ENCODE peak calls at places on chromosomes 6 and 20, in five cellular contexts. One of them, this sample, is unnamed.
A peak's percentile ranks its signal among the peaks of the same experiment; 100 is the strongest.

GRCh38 chr6:28657367-28657755 is 131.7 kb downstream of the GPX5 start:
- DNase-seq in GM12864: no peak
- DNase-seq in cerebellum: peak; percentile 47
- DNase-seq in AG04450: no peak
- DNase-seq in iris pigment epithelial cell: peak; percentile 3
- DNase-seq in this sample: no peak

GRCh38 chr6:125301435-125302391 is at the start of gene HDDC2:
- DNase-seq in GM12864: no peak
- DNase-seq in cerebellum: peak; percentile 68
- DNase-seq in AG04450: no peak
- DNase-seq in iris pigment epithelial cell: peak; percentile 76
- DNase-seq in this sample: no peak

GRCh38 chr6:162538643-162539064 is 188.9 kb downstream of the PRKN start:
- DNase-seq in cerebellum: no peak
- DNase-seq in GM12864: no peak
- DNase-seq in AG04450: no peak
- DNase-seq in iris pigment epithelial cell: no peak
- DNase-seq in this sample: no peak

GRCh38 chr6:140784573-140784972 is 1348.2 kb upstream of the GJE1 start:
- DNase-seq in cerebellum: no peak
- DNase-seq in GM12864: no peak
- DNase-seq in AG04450: no peak
- DNase-seq in iris pigment epithelial cell: peak; percentile 63
- DNase-seq in this sample: no peak

GRCh38 chr6:150176152-150176551 is 33.3 kb downstream of the PPP1R14C start:
- DNase-seq in cerebellum: peak; percentile 84
- DNase-seq in iris pigment epithelial cell: no peak
- DNase-seq in GM12864: no peak
- DNase-seq in AG04450: no peak
- DNase-seq in this sample: no peak

GRCh38 chr6:90537027-90537426 is 49.8 kb downstream of the MAP3K7 start:
- DNase-seq in cerebellum: no peak
- DNase-seq in GM12864: no peak
- DNase-seq in AG04450: no peak
- DNase-seq in iris pigment epithelial cell: peak; percentile 81
- DNase-seq in this sample: no peak

GRCh38 chr20:57256908-57257307 is 9.5 kb downstream of the BMP7 start:
- DNase-seq in AG04450: no peak
- DNase-seq in GM12864: no peak
- DNase-seq in cerebellum: no peak
- DNase-seq in iris pigment epithelial cell: no peak
- DNase-seq in this sample: no peak

GRCh38 chr6:100381111-100381510 is 83.6 kb downstream of the SIM1 start:
- DNase-seq in GM12864: no peak
- DNase-seq in AG04450: no peak
- DNase-seq in cerebellum: no peak
- DNase-seq in iris pigment epithelial cell: peak; percentile 9
- DNase-seq in this sample: no peak

GRCh38 chr6:52876056-52876787 is 33.3 kb downstream of the GSTA3 start:
- DNase-seq in AG04450: no peak
- DNase-seq in GM12864: no peak
- DNase-seq in cerebellum: no peak
- DNase-seq in iris pigment epithelial cell: no peak
- DNase-seq in this sample: no peak

GRCh38 chr20:63159826-63160640 is 55.9 kb downstream of the YTHDF1 start:
- DNase-seq in iris pigment epithelial cell: no peak
- DNase-seq in GM12864: no peak
- DNase-seq in cerebellum: no peak
- DNase-seq in AG04450: no peak
- DNase-seq in this sample: no peak

GRCh38 chr6:138421608-138422007 is 17.6 kb downstream of the HEBP2 start:
- DNase-seq in cerebellum: no peak
- DNase-seq in iris pigment epithelial cell: no peak
- DNase-seq in GM12864: no peak
- DNase-seq in AG04450: no peak
- DNase-seq in this sample: no peak

GRCh38 chr20:31894980-31895675 is 24.7 kb downstream of the TTLL9 start:
- DNase-seq in GM12864: peak; percentile 86
- DNase-seq in AG04450: no peak
- DNase-seq in iris pigment epithelial cell: peak; percentile 59
- DNase-seq in cerebellum: peak; percentile 19
- DNase-seq in this sample: peak; percentile 24

GRCh38 chr20:23869520-23869919 is 10.0 kb downstream of the CST5 start:
- DNase-seq in AG04450: no peak
- DNase-seq in GM12864: no peak
- DNase-seq in iris pigment epithelial cell: no peak
- DNase-seq in cerebellum: no peak
- DNase-seq in this sample: no peak

GRCh38 chr6:26280409-26280808 is 84.6 kb upstream of the BTN3A2 start:
- DNase-seq in GM12864: no peak
- DNase-seq in cerebellum: no peak
- DNase-seq in iris pigment epithelial cell: no peak
- DNase-seq in AG04450: no peak
- DNase-seq in this sample: no peak

GRCh38 chr6:42453649-42454427 is 2.1 kb upstream of the TRERF1 start:
- DNase-seq in iris pigment epithelial cell: peak; percentile 47
- DNase-seq in AG04450: no peak
- DNase-seq in GM12864: no peak
- DNase-seq in cerebellum: peak; percentile 45
- DNase-seq in this sample: no peak

GRCh38 chr20:35156978-35157377 is 9.8 kb upstream of the EDEM2 start:
- DNase-seq in iris pigment epithelial cell: no peak
- DNase-seq in AG04450: no peak
- DNase-seq in GM12864: no peak
- DNase-seq in cerebellum: no peak
- DNase-seq in this sample: no peak

GRCh38 chr6:85865665-85866372 is 223.1 kb upstream of the SYNCRIP start:
- DNase-seq in iris pigment epithelial cell: peak; percentile 69
- DNase-seq in GM12864: no peak
- DNase-seq in cerebellum: no peak
- DNase-seq in AG04450: no peak
- DNase-seq in this sample: no peak

GRCh38 chr6:52726741-52727535 is 36.3 kb downstream of the GSTA2 start:
- DNase-seq in GM12864: no peak
- DNase-seq in AG04450: no peak
- DNase-seq in cerebellum: no peak
- DNase-seq in iris pigment epithelial cell: no peak
- DNase-seq in this sample: no peak

GRCh38 chr6:26141378-26141901 is 54.2 kb downstream of the HFE start:
- DNase-seq in GM12864: no peak
- DNase-seq in AG04450: no peak
- DNase-seq in iris pigment epithelial cell: no peak
- DNase-seq in cerebellum: no peak
- DNase-seq in this sample: no peak

GRCh38 chr6:28137458-28138020 is 4.1 kb upstream of the ZKSCAN8 start:
- DNase-seq in GM12864: no peak
- DNase-seq in AG04450: no peak
- DNase-seq in iris pigment epithelial cell: no peak
- DNase-seq in cerebellum: no peak
- DNase-seq in this sample: no peak

GRCh38 chr20:1526310-1526709 is 31.2 kb downstream of the SIRPD start:
- DNase-seq in GM12864: no peak
- DNase-seq in cerebellum: no peak
- DNase-seq in AG04450: no peak
- DNase-seq in iris pigment epithelial cell: no peak
- DNase-seq in this sample: no peak

GRCh38 chr20:60892095-60892813 is 359.8 kb upstream of the CDH4 start:
- DNase-seq in cerebellum: no peak
- DNase-seq in GM12864: no peak
- DNase-seq in iris pigment epithelial cell: no peak
- DNase-seq in AG04450: no peak
- DNase-seq in this sample: no peak

GRCh38 chr6:106530502-106530901 is 98.8 kb downstream of the RTN4IP1 start:
- DNase-seq in AG04450: no peak
- DNase-seq in cerebellum: no peak
- DNase-seq in GM12864: no peak
- DNase-seq in iris pigment epithelial cell: peak; percentile 49
- DNase-seq in this sample: no peak

GRCh38 chr20:33669224-33669623 is 2.5 kb downstream of the ACTL10 start:
- DNase-seq in GM12864: no peak
- DNase-seq in cerebellum: no peak
- DNase-seq in iris pigment epithelial cell: no peak
- DNase-seq in AG04450: no peak
- DNase-seq in this sample: no peak